ENCODE peak calls at places on chromosomes 12 and 14, in five cellular contexts. B, H, Y, W and D are unnamed samples.

GRCh38 chr12:109744026-109744425 is 30.4 kb downstream of the FAM222A start:
- DNase-seq in B (peak), H (no peak), Y (no peak), W (peak), D (no peak)

GRCh38 chr12:107415066-107415465 is 270.5 kb upstream of the PWP1 start:
- DNase-seq in B (no peak), H (peak), Y (peak), W (no peak), D (no peak)

GRCh38 chr12:84913151-84913550 is 552 bp upstream of the SLC6A15 start:
- DNase-seq in B (no peak), H (no peak), Y (peak), W (no peak), D (no peak)

GRCh38 chr12:47307680-47308399 is 228.1 kb upstream of the AMIGO2 start:
- DNase-seq in B (peak), H (peak), Y (peak), W (no peak), D (peak)

GRCh38 chr12:29616664-29617409 is 119.4 kb upstream of the OVCH1 start:
- DNase-seq in B (no peak), H (no peak), Y (peak), W (no peak), D (no peak)

GRCh38 chr14:22266683-22267082 is 322.3 kb downstream of the DAD1 start:
- DNase-seq in B (no peak), H (no peak), Y (no peak), W (no peak), D (no peak)

GRCh38 chr12:80044694-80045046 is 54.7 kb upstream of the OTOGL start:
- DNase-seq in B (no peak), H (peak), Y (peak), W (no peak), D (peak)

GRCh38 chr12:26298785-26299621 is 103.6 kb downstream of the SSPN start:
- DNase-seq in B (no peak), H (no peak), Y (peak), W (no peak), D (no peak)

GRCh38 chr12:33671676-33672075 is 232.1 kb upstream of the SYT10 start:
- DNase-seq in B (no peak), H (no peak), Y (no peak), W (no peak), D (no peak)

GRCh38 chr14:26594756-26595545 is 2.9 kb downstream of the NOVA1 start:
- DNase-seq in B (no peak), H (no peak), Y (no peak), W (no peak), D (no peak)

GRCh38 chr14:25607095-25607657 is 557.2 kb upstream of the STXBP6 start:
- DNase-seq in B (no peak), H (no peak), Y (no peak), W (no peak), D (no peak)

GRCh38 chr12:89421093-89421835 is 69.0 kb upstream of the DUSP6 start:
- DNase-seq in B (no peak), H (no peak), Y (no peak), W (no peak), D (no peak)

GRCh38 chr14:73460691-73461127 is 2.4 kb upstream of the NUMB start:
- DNase-seq in B (no peak), H (no peak), Y (peak), W (peak), D (no peak)

GRCh38 chr12:116524964-116525379 is 34.2 kb upstream of the MAP1LC3B2 start:
- DNase-seq in B (no peak), H (no peak), Y (peak), W (no peak), D (no peak)

GRCh38 chr14:57205953-57206352 is 62.8 kb downstream of the EXOC5 start:
- DNase-seq in B (no peak), H (no peak), Y (no peak), W (no peak), D (no peak)

GRCh38 chr12:111840831-111841230 is 1.2 kb upstream of the MAPKAPK5 start:
- DNase-seq in B (no peak), H (no peak), Y (peak), W (no peak), D (no peak)

GRCh38 chr14:56160058-56160457 is 41.8 kb downstream of the PELI2 start:
- DNase-seq in B (no peak), H (no peak), Y (no peak), W (no peak), D (no peak)

GRCh38 chr14:106586098-106586704 is 1059.8 kb downstream of the TMEM121 start:
- DNase-seq in B (peak), H (no peak), Y (no peak), W (no peak), D (no peak)

GRCh38 chr12:94553130-94553519 is 93.5 kb upstream of the CEP83 start:
- DNase-seq in B (no peak), H (peak), Y (peak), W (no peak), D (no peak)

GRCh38 chr14:104228221-104228620 is 89.8 kb downstream of the KIF26A start:
- DNase-seq in B (no peak), H (no peak), Y (no peak), W (no peak), D (no peak)

GRCh38 chr12:125544979-125545378 is 479.7 kb downstream of the AACS start:
- DNase-seq in B (no peak), H (no peak), Y (no peak), W (no peak), D (no peak)

GRCh38 chr12:98355322-98355721 is 160.1 kb upstream of the TMPO start:
- DNase-seq in B (no peak), H (no peak), Y (peak), W (no peak), D (no peak)

GRCh38 chr12:53048033-53048779 is 1.7 kb upstream of the TNS2 start:
- DNase-seq in B (peak), H (no peak), Y (peak), W (peak), D (no peak)

GRCh38 chr12:109739747-109740693 is 26.4 kb downstream of the FAM222A start:
- DNase-seq in B (peak), H (no peak), Y (no peak), W (peak), D (no peak)

GRCh38 chr14:77124345-77125274 is 17.0 kb downstream of the ZDHHC22 start:
- DNase-seq in B (peak), H (no peak), Y (peak), W (peak), D (no peak)

DNA sequence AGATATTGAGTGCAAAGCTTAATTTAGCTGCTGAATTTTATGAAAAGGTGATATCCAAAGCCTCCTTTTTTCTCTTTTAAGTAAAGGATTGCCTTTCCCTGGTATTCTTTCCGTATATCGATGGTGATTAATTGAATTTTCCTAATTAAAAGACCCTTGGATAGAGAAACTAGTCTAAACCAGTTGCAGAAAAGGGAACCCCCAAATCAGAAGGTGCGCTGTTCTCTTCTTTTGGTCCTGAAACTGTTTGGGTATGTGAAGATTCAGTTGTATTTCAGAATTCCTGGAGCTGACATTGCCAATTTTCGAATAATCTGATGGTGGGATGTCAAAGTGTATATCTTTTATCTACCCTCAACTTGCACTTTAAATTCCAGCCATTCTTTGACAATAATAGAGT is 1.9 kb downstream of the GPHN start:
- DNase-seq in B (no peak), H (no peak), Y (peak), W (no peak), D (no peak)
- H3K4me3 ChIP-seq in B (peak), H (peak), Y (peak), W (peak), D (peak)

DNA sequence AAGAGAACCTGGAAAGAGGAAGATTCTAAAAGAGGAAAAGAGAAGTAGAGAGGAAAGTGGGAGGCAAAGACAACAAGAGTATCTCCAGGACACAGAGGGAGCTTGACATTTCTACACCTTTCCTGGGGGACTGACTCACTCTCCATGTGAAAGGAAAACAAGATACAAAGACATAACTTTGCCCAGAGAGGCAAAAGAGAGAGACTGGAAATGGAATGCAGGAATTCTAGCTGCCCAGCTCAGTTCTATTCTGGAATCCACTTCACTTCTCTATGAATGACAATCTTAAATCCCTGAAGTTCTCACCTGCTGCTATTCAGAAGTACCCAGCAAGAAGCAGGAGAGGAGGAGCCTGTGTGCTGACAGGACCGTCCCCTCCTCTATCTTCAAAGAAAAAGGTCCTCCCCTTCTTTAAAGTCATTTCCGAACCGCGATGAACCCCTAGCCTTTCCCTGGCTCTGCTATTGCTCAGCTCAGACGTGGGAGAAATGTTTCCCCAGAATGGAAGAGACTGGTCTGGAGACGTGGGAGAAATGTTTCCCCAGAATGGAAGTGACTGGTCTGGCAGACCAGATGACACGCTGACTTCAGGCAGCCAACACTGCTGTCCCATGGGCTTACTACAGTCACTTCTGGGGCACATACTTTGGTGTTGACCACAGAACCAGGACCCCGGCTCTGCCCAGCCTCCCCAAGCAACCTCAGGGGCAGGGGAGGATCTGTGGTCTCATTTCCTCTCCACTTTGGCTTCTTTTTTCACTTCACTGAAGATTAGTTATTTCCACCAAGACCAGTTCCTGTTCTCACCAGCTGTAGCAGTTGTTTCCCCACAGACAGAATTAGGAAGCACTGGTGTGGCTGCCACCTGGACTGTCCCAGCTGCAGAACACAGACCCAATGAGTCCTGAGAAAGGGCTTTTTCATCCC is 8.3 kb downstream of the FMNL3 start:
- DNase-seq in B (no peak), H (no peak), Y (peak), W (peak), D (no peak)
- H3K4me3 ChIP-seq in B (no peak), H (peak), Y (no peak), W (no peak), D (no peak)

GRCh38 chr14:59140441-59140840 is 48.0 kb upstream of the DAAM1 start:
- DNase-seq in B (no peak), H (no peak), Y (no peak), W (no peak), D (no peak)
- H3K4me3 ChIP-seq in B (no peak), H (no peak), Y (no peak), W (no peak), D (no peak)

DNA sequence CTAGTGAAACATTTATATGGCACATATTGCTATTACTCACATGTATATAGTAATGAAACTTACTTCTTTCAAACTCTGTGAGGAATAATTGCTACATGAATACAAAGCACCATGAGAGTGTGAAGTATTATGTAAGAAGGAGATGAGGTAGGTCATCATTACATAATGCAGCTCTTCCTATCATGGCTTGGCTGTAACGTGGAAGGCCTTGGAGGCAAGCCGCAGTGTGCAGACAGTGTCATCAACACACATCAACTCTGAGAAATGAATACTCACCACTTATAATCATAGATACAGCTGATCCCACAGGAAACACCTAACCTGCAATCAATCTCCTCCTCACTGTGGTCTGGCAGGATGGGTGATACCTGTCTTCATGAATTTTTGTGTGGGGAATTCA is 49.9 kb upstream of the CCDC91 start:
- DNase-seq in B (no peak), H (no peak), Y (peak), W (no peak), D (no peak)
- H3K4me3 ChIP-seq in B (no peak), H (no peak), Y (no peak), W (no peak), D (no peak)

DNA sequence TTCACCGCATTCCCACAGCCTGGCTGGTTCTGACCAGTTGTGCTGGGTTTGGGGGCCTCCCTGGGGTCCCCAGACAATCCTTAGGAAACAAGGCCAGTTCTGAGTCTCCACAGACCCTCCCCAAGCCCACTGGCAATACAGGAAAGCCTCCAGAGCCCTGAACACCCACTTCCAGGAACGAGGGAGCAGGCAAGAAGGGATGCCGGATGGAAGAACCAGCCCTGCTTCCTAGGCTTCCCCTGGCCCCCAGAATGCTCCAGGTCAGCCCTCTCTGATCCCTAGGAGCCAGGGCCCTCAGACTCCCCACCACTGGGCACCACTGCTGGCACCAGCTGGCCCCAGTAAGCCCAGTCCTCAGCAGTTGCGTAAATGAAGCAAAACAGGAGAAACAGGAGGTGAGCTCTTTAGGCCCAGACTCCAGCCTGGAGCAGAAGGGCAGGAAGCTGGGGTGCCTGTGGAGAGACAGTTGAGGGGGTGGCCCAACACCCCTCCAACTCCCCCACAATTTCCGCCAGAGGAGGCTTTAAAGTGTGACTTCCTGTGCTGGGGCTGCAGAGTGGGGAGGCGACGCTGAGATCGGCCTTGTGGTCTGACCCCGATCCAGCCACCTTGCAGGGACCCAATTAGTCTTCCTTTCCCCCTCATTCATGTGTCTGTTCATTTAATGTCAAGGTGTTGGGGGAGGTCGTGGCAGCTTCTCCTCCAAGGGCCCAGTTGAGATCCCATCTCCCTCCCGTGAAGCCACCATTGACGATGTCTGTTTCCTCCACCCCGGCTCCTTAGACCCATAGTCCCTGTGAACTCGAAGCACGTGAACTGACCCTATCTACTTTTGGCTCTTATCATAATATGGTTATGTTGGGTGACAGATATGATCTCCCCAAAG is 4.8 kb downstream of the TNFRSF1A start:
- DNase-seq in B (no peak), H (no peak), Y (no peak), W (no peak), D (no peak)
- H3K4me3 ChIP-seq in B (peak), H (peak), Y (peak), W (peak), D (peak)

GRCh38 chr14:50085570-50086315 is 30.6 kb downstream of the VCPKMT start:
- DNase-seq in B (no peak), H (peak), Y (peak), W (no peak), D (no peak)
- H3K4me3 ChIP-seq in B (no peak), H (no peak), Y (no peak), W (no peak), D (no peak)